ENCODE peak calls at places on chromosomes 16 and 17, in seven cellular contexts. G, V, U, T, J, Z and K are unnamed samples.

GRCh38 chr17:44197980-44198720 is 1.5 kb downstream of the ATXN7L3 start:
- DNase-seq in G (no peak), V (no peak), U (no peak), T (no peak), J (peak), Z (peak), K (no peak)

GRCh38 chr16:22293137-22294106 is 3.8 kb upstream of the POLR3E start:
- DNase-seq in G (no peak), V (no peak), U (no peak), T (no peak), J (no peak), Z (no peak), K (no peak)

GRCh38 chr17:82300707-82301270 is 16.6 kb downstream of the CD7 start:
- DNase-seq in G (peak), V (no peak), U (no peak), T (no peak), J (peak), Z (peak), K (no peak)

GRCh38 chr17:37570527-37571093 is 38.6 kb downstream of the SYNRG start:
- DNase-seq in G (peak), V (no peak), U (peak), T (no peak), J (peak), Z (peak), K (peak)

GRCh38 chr17:45963258-45963657 is 35.8 kb upstream of the STH start:
- DNase-seq in G (no peak), V (no peak), U (no peak), T (no peak), J (no peak), Z (no peak), K (no peak)

GRCh38 chr17:29682987-29683386 is 60.3 kb upstream of the CORO6 start:
- DNase-seq in G (no peak), V (no peak), U (no peak), T (no peak), J (peak), Z (no peak), K (no peak)

GRCh38 chr17:81550285-81550684 is 1.9 kb downstream of the FAAP100 start:
- DNase-seq in G (no peak), V (no peak), U (no peak), T (no peak), J (no peak), Z (no peak), K (no peak)

GRCh38 chr17:73658821-73659220 is 14.6 kb upstream of the SDK2 start:
- DNase-seq in G (no peak), V (no peak), U (no peak), T (no peak), J (no peak), Z (no peak), K (no peak)

GRCh38 chr16:56238188-56238587 is 46.9 kb downstream of the GNAO1 start:
- DNase-seq in G (no peak), V (no peak), U (no peak), T (no peak), J (no peak), Z (no peak), K (no peak)